ENCODE peak calls at places on chromosomes 3 and 15, in six cellular contexts. K, C, Q, W, T and Y are unnamed samples.
A peak's percentile ranks its signal among the peaks of the same experiment; 100 is the strongest.

GRCh38 chr3:52574056-52574965 is 37.9 kb downstream of the UQCC5 start:
- DNase-seq in K (no peak), C (peak; percentile 25), Q (no peak), W (no peak), T (no peak), Y (no peak)

GRCh38 chr15:87752250-87752951 is 504.1 kb downstream of the NTRK3 start:
- DNase-seq in K (peak; percentile 78), C (peak; percentile 55), Q (peak; percentile 85), W (no peak), T (no peak), Y (no peak)

GRCh38 chr15:101642361-101642760 is 9.8 kb downstream of the TM2D3 start:
- DNase-seq in K (no peak), C (no peak), Q (no peak), W (no peak), T (no peak), Y (no peak)

GRCh38 chr3:17047162-17047561 is 162.4 kb downstream of the PLCL2 start:
- DNase-seq in K (no peak), C (no peak), Q (no peak), W (no peak), T (no peak), Y (no peak)

GRCh38 chr3:112709929-112710328 is 69.0 kb upstream of the CCDC80 start:
- DNase-seq in K (no peak), C (no peak), Q (no peak), W (no peak), T (no peak), Y (no peak)

GRCh38 chr15:62985768-62986167 is 56.8 kb upstream of the TPM1 start:
- DNase-seq in K (peak; percentile 43), C (peak; percentile 21), Q (no peak), W (no peak), T (peak; percentile 51), Y (no peak)

GRCh38 chr15:59555696-59556095 is 55.9 kb upstream of the GCNT3 start:
- DNase-seq in K (no peak), C (peak; percentile 5), Q (no peak), W (no peak), T (no peak), Y (no peak)

GRCh38 chr3:179266701-179267211 is 15.8 kb upstream of the KCNMB3 start:
- DNase-seq in K (no peak), C (no peak), Q (no peak), W (peak; percentile 32), T (no peak), Y (no peak)

GRCh38 chr3:114551770-114552526 is 258.1 kb downstream of the TIGIT start:
- DNase-seq in K (no peak), C (peak; percentile 52), Q (peak; percentile 76), W (no peak), T (no peak), Y (no peak)

GRCh38 chr3:13837751-13838150 is 42.1 kb downstream of the WNT7A start:
- DNase-seq in K (no peak), C (no peak), Q (no peak), W (no peak), T (no peak), Y (no peak)

GRCh38 chr3:46192939-46193338 is 15.2 kb downstream of the CCR1 start:
- DNase-seq in K (no peak), C (no peak), Q (no peak), W (no peak), T (no peak), Y (no peak)

GRCh38 chr3:147915057-147915456 is 505.9 kb downstream of the ZIC1 start:
- DNase-seq in K (no peak), C (peak; percentile 47), Q (no peak), W (no peak), T (no peak), Y (no peak)

GRCh38 chr15:68508485-68509189 is 70.2 kb upstream of the CORO2B start:
- DNase-seq in K (no peak), C (no peak), Q (no peak), W (no peak), T (no peak), Y (no peak)

GRCh38 chr15:50109086-50109987 is 9.7 kb downstream of the ATP8B4 start:
- DNase-seq in K (no peak), C (peak; percentile 23), Q (no peak), W (no peak), T (no peak), Y (no peak)

GRCh38 chr15:57549935-57550334 is 41.8 kb upstream of the MYZAP start:
- DNase-seq in K (no peak), C (no peak), Q (no peak), W (no peak), T (no peak), Y (no peak)

GRCh38 chr3:157156844-157157635 is 2.9 kb downstream of the CCNL1 start:
- DNase-seq in K (no peak), C (no peak), Q (no peak), W (no peak), T (no peak), Y (no peak)

GRCh38 chr3:43349759-43350158 is 63.4 kb downstream of the SNRK start:
- DNase-seq in K (no peak), C (peak; percentile 24), Q (no peak), W (no peak), T (no peak), Y (no peak)

GRCh38 chr15:39286706-39287105 is 294.2 kb upstream of the THBS1 start:
- DNase-seq in K (no peak), C (peak; percentile 61), Q (no peak), W (no peak), T (no peak), Y (no peak)

GRCh38 chr15:99000001-99000590 is 7.5 kb downstream of the PGPEP1L start:
- DNase-seq in K (no peak), C (no peak), Q (no peak), W (no peak), T (no peak), Y (no peak)

GRCh38 chr3:128278130-128278529 is 124.8 kb downstream of the EEFSEC start:
- DNase-seq in K (no peak), C (no peak), Q (no peak), W (no peak), T (no peak), Y (no peak)

GRCh38 chr3:136186330-136186729 is 9.8 kb downstream of the MSL2 start:
- DNase-seq in K (no peak), C (no peak), Q (no peak), W (no peak), T (no peak), Y (no peak)

GRCh38 chr3:197253243-197253947 is 45.0 kb downstream of the DLG1 start:
- DNase-seq in K (no peak), C (no peak), Q (no peak), W (no peak), T (no peak), Y (no peak)

GRCh38 chr3:140723576-140723975 is 45.7 kb downstream of the TRIM42 start:
- DNase-seq in K (no peak), C (no peak), Q (no peak), W (no peak), T (no peak), Y (no peak)

GRCh38 chr15:76566276-76566675 is 229.7 kb downstream of the ISL2 start:
- DNase-seq in K (peak; percentile 55), C (peak; percentile 79), Q (no peak), W (no peak), T (no peak), Y (no peak)

DNA sequence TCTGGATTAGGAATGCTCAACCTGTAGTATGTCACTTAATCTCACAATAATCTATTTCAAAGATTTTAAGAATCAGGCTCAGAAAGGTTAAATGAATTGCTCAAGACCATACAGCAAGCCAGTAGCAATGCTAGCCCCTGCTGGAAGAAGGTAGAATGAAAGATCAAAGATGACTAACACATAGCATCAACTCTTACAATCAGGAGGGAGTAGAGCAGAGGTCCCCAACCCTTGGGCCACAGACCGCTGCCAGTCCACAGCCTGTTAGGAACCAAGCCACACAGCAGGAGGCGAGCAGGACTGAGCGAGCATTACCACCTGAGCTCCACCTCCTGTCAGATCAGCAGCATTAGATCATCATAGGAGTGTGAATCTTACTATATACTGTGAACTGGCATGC is 15.5 kb upstream of the GATM start:
- DNase-seq in K (no peak), C (no peak), Q (no peak), W (no peak), T (no peak), Y (no peak)
- TF ChIP-seq CTCF in K (peak; percentile 28), C (no peak), Q (peak; percentile 63), W (no peak), T (peak; percentile 11), Y (no peak)

GRCh38 chr15:45970542-45970941 is 335.7 kb downstream of the SQOR start:
- DNase-seq in K (no peak), C (no peak), Q (no peak), W (no peak), T (no peak), Y (no peak)
- TF ChIP-seq CTCF in K (no peak), C (no peak), Q (no peak), W (no peak), T (no peak), Y (no peak)

DNA sequence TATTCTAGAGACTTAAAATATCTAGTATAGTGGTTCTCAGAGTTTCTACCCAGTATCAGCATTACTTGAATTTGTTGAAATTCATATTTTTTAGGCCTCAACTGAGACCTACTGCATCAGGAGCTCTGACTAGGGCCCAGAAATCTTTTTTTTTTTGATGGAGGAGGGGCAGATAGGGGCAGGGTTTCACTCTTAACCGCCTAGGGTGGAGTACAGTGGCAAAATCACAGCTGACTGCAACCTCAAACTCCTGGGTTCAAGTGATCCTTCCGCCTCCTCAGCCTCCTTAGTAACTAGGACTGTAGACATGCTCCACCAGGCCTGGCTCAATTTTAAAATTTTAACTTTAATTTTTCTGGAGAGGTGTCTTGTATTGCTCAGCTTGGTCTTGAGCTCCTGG is 36.6 kb downstream of the CHD2 start:
- DNase-seq in K (no peak), C (no peak), Q (no peak), W (no peak), T (no peak), Y (no peak)
- TF ChIP-seq CTCF in K (no peak), C (no peak), Q (no peak), W (no peak), T (no peak), Y (no peak)

GRCh38 chr3:23052230-23053019 is 150.7 kb upstream of the UBE2E2 start:
- DNase-seq in K (no peak), C (no peak), Q (no peak), W (no peak), T (no peak), Y (no peak)
- TF ChIP-seq CTCF in K (no peak), C (no peak), Q (no peak), W (no peak), T (no peak), Y (no peak)

GRCh38 chr3:189275182-189275581 is 103.4 kb downstream of the TPRG1 start:
- DNase-seq in K (no peak), C (no peak), Q (no peak), W (no peak), T (no peak), Y (no peak)

GRCh38 chr3:189270248-189270832 is 98.6 kb downstream of the TPRG1 start:
- DNase-seq in K (peak; percentile 48), C (peak; percentile 78), Q (peak; percentile 50), W (peak; percentile 61), T (peak; percentile 45), Y (peak; percentile 40)

GRCh38 chr3:189273736-189274135 is 102.0 kb downstream of the TPRG1 start:
- DNase-seq in K (no peak), C (no peak), Q (no peak), W (no peak), T (no peak), Y (no peak)

GRCh38 chr3:189275852-189276251 is 104.1 kb downstream of the TPRG1 start:
- DNase-seq in K (no peak), C (no peak), Q (no peak), W (no peak), T (no peak), Y (no peak)

GRCh38 chr3:189272500-189273119 is 100.8 kb downstream of the TPRG1 start:
- DNase-seq in K (no peak), C (peak; percentile 5), Q (no peak), W (peak; percentile 9), T (no peak), Y (no peak)
- TF ChIP-seq CTCF in K (peak; percentile 35), C (peak; percentile 14), Q (peak; percentile 65), W (peak; percentile 40), T (peak; percentile 42), Y (peak; percentile 52)